ENCODE peak calls at places on chromosomes 16 and 17, in five cellular contexts. D, W, T, G and Y are unnamed samples. For H4K20me1 and H3K9me3, the result is how much of the 10 kb centered on the place peaks cover.

GRCh38 chr16:30351586-30352419 is 3.3 kb downstream of the CD2BP2 start:
- DNase-seq in D (peak), W (no peak), T (peak), G (peak), Y (peak)

GRCh38 chr16:23949630-23950290 is 114.0 kb downstream of the PRKCB start:
- DNase-seq in D (no peak), W (no peak), T (no peak), G (no peak), Y (no peak)

GRCh38 chr16:89446975-89447293 is 43.4 kb downstream of the ANKRD11 start:
- DNase-seq in D (no peak), W (no peak), T (no peak), G (no peak), Y (no peak)

GRCh38 chr17:62933986-62934385 is 32.0 kb upstream of the TANC2 start:
- DNase-seq in D (no peak), W (no peak), T (peak), G (no peak), Y (peak)

GRCh38 chr17:29608986-29609385 is 13.7 kb downstream of the CORO6 start:
- DNase-seq in D (no peak), W (no peak), T (no peak), G (no peak), Y (no peak)

GRCh38 chr16:4895366-4895765 is 41.6 kb downstream of the PPL start:
- DNase-seq in D (no peak), W (no peak), T (no peak), G (no peak), Y (no peak)

GRCh38 chr16:3475604-3476375 is 19.5 kb downstream of the C16orf90 start:
- DNase-seq in D (no peak), W (no peak), T (no peak), G (no peak), Y (no peak)

GRCh38 chr17:73591278-73592078 is 52.8 kb downstream of the SDK2 start:
- DNase-seq in D (no peak), W (no peak), T (no peak), G (no peak), Y (no peak)

GRCh38 chr16:48860341-48860740 is 250.4 kb upstream of the N4BP1 start:
- DNase-seq in D (no peak), W (no peak), T (no peak), G (no peak), Y (no peak)

GRCh38 chr16:6131526-6132050 is 1034.0 kb upstream of the EEF2KMT start:
- DNase-seq in D (peak), W (no peak), T (no peak), G (no peak), Y (peak)

DNA sequence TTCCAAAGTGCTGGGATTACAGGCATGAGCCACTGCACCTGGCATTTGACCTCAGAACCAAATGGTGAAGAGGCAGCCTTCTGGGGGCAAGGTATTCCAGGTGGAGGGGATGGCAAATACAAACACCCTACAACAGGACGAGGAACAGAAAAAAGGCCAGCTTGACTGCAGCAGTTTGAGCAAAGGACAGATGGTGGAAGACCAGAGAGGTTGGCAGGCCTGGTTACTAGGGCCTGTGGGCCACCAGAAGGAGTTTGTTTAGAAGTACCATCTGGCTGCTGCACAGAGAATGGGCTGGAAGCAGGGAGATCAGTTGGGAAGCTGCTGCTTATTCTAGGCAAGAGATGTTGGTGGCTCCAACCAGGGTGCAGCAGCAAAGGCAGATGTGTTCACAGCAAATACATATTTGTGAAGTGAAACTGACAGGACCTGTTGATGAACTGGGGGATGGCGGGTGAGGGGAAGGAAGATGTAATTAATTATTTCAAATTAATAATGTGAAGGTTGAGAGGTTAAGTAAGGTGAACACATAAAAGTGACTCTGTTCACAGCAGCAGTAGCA is 2.8 kb upstream of the YPEL2 start:
- DNase-seq in D (no peak), W (no peak), T (no peak), G (no peak), Y (no peak)
- H4K20me1 ChIP-seq in D (under half), W (under half), T (under half), G (under half), Y (under half)

GRCh38 chr17:64326030-64326419 is 63.0 kb upstream of the TEX2 start:
- DNase-seq in D (no peak), W (no peak), T (no peak), G (no peak), Y (no peak)

GRCh38 chr17:64327201-64327930 is 63.3 kb downstream of the PECAM1 start:
- DNase-seq in D (peak), W (no peak), T (peak), G (no peak), Y (peak)

GRCh38 chr17:64328036-64328874 is 62.4 kb downstream of the PECAM1 start:
- DNase-seq in D (no peak), W (no peak), T (no peak), G (no peak), Y (no peak)

GRCh38 chr17:64328875-64329405 is 61.7 kb downstream of the PECAM1 start:
- DNase-seq in D (no peak), W (no peak), T (no peak), G (no peak), Y (no peak)

GRCh38 chr17:64326420-64327054 is 63.5 kb upstream of the TEX2 start:
- DNase-seq in D (peak), W (no peak), T (peak), G (no peak), Y (peak)
- H3K27ac ChIP-seq in D (no peak), W (no peak), T (peak), G (no peak), Y (no peak)

GRCh38 chr17:34930283-34930682 is 31.0 kb downstream of the CCT6B start:
- DNase-seq in D (no peak), W (no peak), T (no peak), G (no peak), Y (no peak)

GRCh38 chr17:34926661-34927060 is 34.6 kb downstream of the CCT6B start:
- DNase-seq in D (no peak), W (no peak), T (no peak), G (no peak), Y (no peak)
- H3K9me3 ChIP-seq in D (under half), W (under half), T (under half), G (under half), Y (under half)

GRCh38 chr17:42363231-42363630 is 25.0 kb downstream of the STAT3 start:
- DNase-seq in D (no peak), W (no peak), T (no peak), G (no peak), Y (no peak)
- H4K20me1 ChIP-seq in D (under half), W (under half), T (under half), G (half or more), Y (half or more)

GRCh38 chr17:5282639-5283217 is 644 bp downstream of the RABEP1 start:
- DNase-seq in D (peak), W (no peak), T (peak), G (no peak), Y (no peak)
- H3K27ac ChIP-seq in D (peak), W (no peak), T (peak), G (peak), Y (peak)